ENCODE peak calls at places on chromosomes 11 and 22, in ten cellular contexts. M is uterus, T is sigmoid colon, P is esophagus muscularis mucosa, O is IMR-90, Y is ovary, W is tibial nerve, D is prostate gland, J is K562, F is transverse colon. L is an unnamed sample. For H3K27me3 and H3K4me1, the result is how much of the 10 kb centered on the place peaks cover.

GRCh38 chr11:67261942-67262681 is 4.2 kb upstream of the GRK2 start:
- DNase-seq in M (no peak), T (peak), P (no peak), O (no peak), Y (peak), W (no peak), D (no peak), J (no peak), F (peak), L (peak)

GRCh38 chr11:75535039-75535563 is 9.4 kb upstream of the GDPD5 start:
- DNase-seq in M (no peak), T (no peak), P (no peak), O (no peak), Y (no peak), W (no peak), D (no peak), J (peak), F (no peak), L (no peak)

GRCh38 chr11:3049430-3050243 is 7.6 kb downstream of the CARS1 start:
- DNase-seq in M (peak), T (peak), P (no peak), O (peak), Y (peak), W (peak), D (peak), J (no peak), F (peak), L (no peak)

GRCh38 chr11:76761959-76762358 is 21.2 kb upstream of the TSKU start:
- DNase-seq in M (no peak), T (peak), P (no peak), O (no peak), Y (no peak), W (no peak), D (no peak), J (no peak), F (no peak), L (no peak)

GRCh38 chr11:8346157-8346755 is 82.6 kb upstream of the LMO1 start:
- DNase-seq in M (no peak), T (no peak), P (no peak), O (no peak), Y (no peak), W (no peak), D (no peak), J (no peak), F (no peak), L (no peak)

GRCh38 chr11:70302086-70302752 is 31.7 kb downstream of the PPFIA1 start:
- DNase-seq in M (no peak), T (peak), P (no peak), O (peak), Y (no peak), W (no peak), D (no peak), J (no peak), F (no peak), L (no peak)

GRCh38 chr11:61331636-61332035 is 1.3 kb downstream of the DDB1 start:
- DNase-seq in M (no peak), T (no peak), P (no peak), O (no peak), Y (no peak), W (no peak), D (no peak), J (no peak), F (no peak), L (no peak)

GRCh38 chr22:24471570-24471969 is 23.6 kb upstream of the UPB1 start:
- DNase-seq in M (peak), T (peak), P (no peak), O (peak), Y (peak), W (peak), D (no peak), J (no peak), F (no peak), L (no peak)

GRCh38 chr11:57344826-57345225 is 6.7 kb downstream of the P2RX3 start:
- DNase-seq in M (no peak), T (no peak), P (no peak), O (no peak), Y (no peak), W (no peak), D (no peak), J (no peak), F (no peak), L (no peak)

GRCh38 chr22:37240941-37241320 is 3.1 kb downstream of the RAC2 start:
- DNase-seq in M (no peak), T (no peak), P (no peak), O (no peak), Y (peak), W (no peak), D (no peak), J (no peak), F (no peak), L (no peak)

GRCh38 chr11:121237686-121238658 is 54.6 kb upstream of the SC5D start:
- DNase-seq in M (peak), T (no peak), P (no peak), O (peak), Y (no peak), W (no peak), D (peak), J (no peak), F (no peak), L (no peak)

GRCh38 chr11:45304111-45304991 is 18.2 kb upstream of the SYT13 start:
- DNase-seq in M (no peak), T (no peak), P (no peak), O (no peak), Y (no peak), W (no peak), D (no peak), J (no peak), F (no peak), L (no peak)

GRCh38 chr11:121482231-121483129 is 29.7 kb upstream of the SORL1-AS1 start:
- DNase-seq in M (no peak), T (no peak), P (no peak), O (no peak), Y (no peak), W (no peak), D (no peak), J (no peak), F (peak), L (no peak)

GRCh38 chr11:18723991-18724390 is 2.0 kb downstream of the IGSF22 start:
- DNase-seq in M (no peak), T (no peak), P (no peak), O (no peak), Y (no peak), W (no peak), D (no peak), J (no peak), F (no peak), L (no peak)

GRCh38 chr11:124474079-124474478 is 28.6 kb upstream of the OR8B8 start:
- DNase-seq in M (no peak), T (no peak), P (no peak), O (no peak), Y (no peak), W (no peak), D (no peak), J (no peak), F (no peak), L (no peak)
- H3K27me3 ChIP-seq in M (under half), T (under half), P (under half), O (under half), Y (under half), W (under half), D (under half), J (under half), F (under half), L (under half)

DNA sequence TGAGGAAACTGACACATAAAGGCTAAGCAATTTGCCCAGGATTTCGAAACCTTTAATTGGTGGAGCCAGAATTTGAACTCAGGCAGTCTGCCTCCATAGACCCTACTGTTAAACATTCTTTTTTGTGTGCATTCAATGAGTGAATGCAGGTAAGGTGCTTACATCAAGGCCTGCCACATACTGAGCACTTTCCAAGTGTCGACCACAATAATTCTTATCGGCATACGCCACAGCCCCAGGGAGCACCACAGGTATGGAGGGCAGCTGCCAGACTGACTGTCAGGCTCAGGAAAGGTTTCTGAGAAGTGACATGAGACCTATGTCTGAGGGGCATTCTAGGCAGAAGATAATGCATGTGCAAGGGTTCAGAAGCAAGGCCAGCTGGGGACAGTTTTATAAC is 334.7 kb upstream of the NARS2 start:
- DNase-seq in M (no peak), T (no peak), P (no peak), O (no peak), Y (no peak), W (no peak), D (no peak), J (no peak), F (no peak), L (no peak)
- H3K4me1 ChIP-seq in M (under half), T (under half), P (under half), O (under half), Y (under half), W (under half), D (under half), J (under half), F (under half), L (under half)

GRCh38 chr11:9719949-9720646 is 56.2 kb downstream of the SWAP70 start:
- DNase-seq in M (no peak), T (no peak), P (no peak), O (no peak), Y (no peak), W (no peak), D (no peak), J (no peak), F (no peak), L (no peak)
- TF ChIP-seq POLR2A in M (no peak), T (no peak), P (no peak), O (no peak), Y (no peak), W (no peak), D (no peak), J (no peak), F (no peak), L (no peak)

GRCh38 chr22:41915035-41915782 is at the start of gene SHISA8:
- DNase-seq in M (no peak), T (no peak), P (no peak), O (peak), Y (peak), W (peak), D (no peak), J (peak), F (peak), L (peak)
- H3K27me3 ChIP-seq in M (half or more), T (half or more), P (half or more), O (half or more), Y (under half), W (under half), D (under half), J (under half), F (half or more), L (under half)

GRCh38 chr22:43182726-43183125 is 4.2 kb downstream of the TTLL12 start:
- DNase-seq in M (no peak), T (no peak), P (no peak), O (no peak), Y (no peak), W (no peak), D (no peak), J (no peak), F (no peak), L (no peak)

GRCh38 chr22:43183496-43184263 is 3.3 kb downstream of the TTLL12 start:
- DNase-seq in M (no peak), T (no peak), P (no peak), O (peak), Y (no peak), W (no peak), D (no peak), J (peak), F (no peak), L (no peak)

GRCh38 chr22:43180670-43181069 is 6.3 kb downstream of the TTLL12 start:
- DNase-seq in M (no peak), T (no peak), P (no peak), O (no peak), Y (no peak), W (no peak), D (no peak), J (no peak), F (no peak), L (no peak)

GRCh38 chr22:43181321-43182076 is 5.4 kb downstream of the TTLL12 start:
- DNase-seq in M (no peak), T (no peak), P (no peak), O (no peak), Y (no peak), W (no peak), D (no peak), J (no peak), F (no peak), L (no peak)

DNA sequence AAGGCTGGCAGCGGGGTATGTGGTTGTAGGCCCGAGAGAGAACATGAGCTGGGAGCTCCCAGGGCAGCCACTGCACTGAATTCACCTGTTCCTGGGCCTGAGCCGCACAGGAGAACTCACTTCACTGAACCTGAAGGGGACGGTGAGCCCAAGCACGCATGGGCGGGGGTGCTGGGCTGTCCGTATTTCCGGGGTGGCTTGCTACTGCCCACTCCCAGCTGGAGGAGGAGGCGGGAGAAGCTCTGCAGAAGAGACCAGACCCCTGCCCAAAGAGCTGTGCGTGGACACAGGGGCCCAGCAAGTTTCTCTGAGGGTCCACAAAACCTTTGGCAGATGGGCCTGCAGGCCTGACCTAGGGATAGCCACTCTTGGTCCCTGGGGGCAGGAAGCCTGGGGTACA is 4.8 kb downstream of the TTLL12 start:
- DNase-seq in M (no peak), T (no peak), P (no peak), O (no peak), Y (no peak), W (no peak), D (no peak), J (no peak), F (no peak), L (no peak)
- H3K4me1 ChIP-seq in M (under half), T (under half), P (under half), O (under half), Y (under half), W (under half), D (under half), J (under half), F (under half), L (under half)

GRCh38 chr11:14317659-14318325 is 41.2 kb downstream of the RRAS2 start:
- DNase-seq in M (no peak), T (no peak), P (no peak), O (no peak), Y (no peak), W (no peak), D (no peak), J (no peak), F (no peak), L (peak)
- TF ChIP-seq POLR2A in M (no peak), T (no peak), P (no peak), O (no peak), Y (no peak), W (no peak), D (no peak), J (no peak), F (no peak), L (no peak)

L was measured in right lobe of liver.